ENCODE peak calls at places on chromosomes 12 and 14, in four cellular contexts. B is K562, Y is HepG2, H is WTC11. P is an unnamed sample.

GRCh38 chr14:40889126-40889525 is 717.5 kb upstream of the LRFN5 start:
- DNase-seq in B (no peak), H (no peak), Y (no peak), P (no peak)

GRCh38 chr12:26298785-26299621 is 103.6 kb downstream of the SSPN start:
- DNase-seq in B (peak), Y (no peak), H (no peak), P (peak)

GRCh38 chr12:65170245-65170881 is 980 bp downstream of the LEMD3 start:
- DNase-seq in B (peak), H (peak), Y (peak), P (peak)

GRCh38 chr14:105100931-105101330 is 35.7 kb upstream of the GPR132 start:
- DNase-seq in H (no peak), Y (no peak), B (no peak), P (no peak)

GRCh38 chr12:80264386-80264785 is 165.0 kb downstream of the OTOGL start:
- DNase-seq in Y (no peak), H (no peak), B (no peak), P (no peak)

GRCh38 chr12:127422935-127423585 is 843.9 kb upstream of the TMEM132C start:
- DNase-seq in Y (no peak), B (no peak), H (no peak), P (no peak)

GRCh38 chr12:66453111-66453510 is 150.8 kb downstream of the HELB start:
- DNase-seq in Y (no peak), B (no peak), H (no peak), P (no peak)

GRCh38 chr12:2271961-2272360 is 219.2 kb downstream of the CACNA1C start:
- DNase-seq in B (no peak), Y (no peak), H (no peak), P (no peak)

GRCh38 chr12:119296535-119296934 is 38.0 kb upstream of the CCDC60 start:
- DNase-seq in B (no peak), Y (no peak), H (no peak), P (no peak)

GRCh38 chr14:99276482-99276881 is 4.5 kb upstream of the BCL11B start:
- DNase-seq in Y (no peak), H (no peak), B (no peak), P (no peak)

GRCh38 chr14:99382781-99383456 is 97.7 kb downstream of the SETD3 start:
- DNase-seq in B (no peak), Y (no peak), H (no peak), P (no peak)

GRCh38 chr12:106114084-106115068 is 24.4 kb downstream of the NUAK1 start:
- DNase-seq in Y (no peak), B (no peak), H (no peak), P (no peak)

GRCh38 chr14:63448841-63449240 is 94.3 kb downstream of the PPP2R5E start:
- DNase-seq in H (no peak), Y (no peak), B (no peak), P (no peak)

GRCh38 chr12:102095677-102096263 is 24.1 kb downstream of the NUP37 start:
- DNase-seq in B (peak), Y (peak), H (no peak), P (peak)

GRCh38 chr12:14651371-14651770 is 45.0 kb downstream of the GUCY2C start:
- DNase-seq in Y (no peak), B (no peak), H (no peak), P (no peak)

GRCh38 chr12:47904647-47905312 is at the start of gene VDR:
- DNase-seq in H (peak), Y (peak), B (peak), P (peak)

GRCh38 chr12:5013206-5013830 is 30.4 kb upstream of the KCNA5 start:
- DNase-seq in Y (no peak), B (no peak), H (no peak), P (no peak)

GRCh38 chr12:53695148-53696138 is 19.6 kb upstream of the ATP5MC2 start:
- DNase-seq in B (peak), H (peak), Y (no peak), P (peak)

GRCh38 chr12:96236221-96236822 is 42.1 kb downstream of the ELK3 start:
- DNase-seq in H (no peak), B (no peak), Y (no peak), P (no peak)

GRCh38 chr14:53619625-53620324 is 336.9 kb downstream of the BMP4 start:
- DNase-seq in Y (no peak), B (no peak), H (no peak), P (no peak)

GRCh38 chr14:77037886-77038511 is 9.5 kb upstream of the IRF2BPL start:
- DNase-seq in H (no peak), Y (no peak), B (no peak), P (no peak)

GRCh38 chr12:49646331-49646830 is 23.0 kb downstream of the PRPF40B start:
- DNase-seq in Y (no peak), B (no peak), H (no peak), P (no peak)

GRCh38 chr12:49647280-49647679 is 23.9 kb downstream of the PRPF40B start:
- DNase-seq in B (no peak), Y (no peak), H (no peak), P (no peak)

GRCh38 chr12:49645151-49646039 is 22.0 kb downstream of the PRPF40B start:
- DNase-seq in B (no peak), Y (no peak), H (no peak), P (no peak)

GRCh38 chr12:49647827-49648721 is 24.7 kb downstream of the PRPF40B start:
- DNase-seq in B (no peak), H (no peak), Y (no peak), P (no peak)

DNA sequence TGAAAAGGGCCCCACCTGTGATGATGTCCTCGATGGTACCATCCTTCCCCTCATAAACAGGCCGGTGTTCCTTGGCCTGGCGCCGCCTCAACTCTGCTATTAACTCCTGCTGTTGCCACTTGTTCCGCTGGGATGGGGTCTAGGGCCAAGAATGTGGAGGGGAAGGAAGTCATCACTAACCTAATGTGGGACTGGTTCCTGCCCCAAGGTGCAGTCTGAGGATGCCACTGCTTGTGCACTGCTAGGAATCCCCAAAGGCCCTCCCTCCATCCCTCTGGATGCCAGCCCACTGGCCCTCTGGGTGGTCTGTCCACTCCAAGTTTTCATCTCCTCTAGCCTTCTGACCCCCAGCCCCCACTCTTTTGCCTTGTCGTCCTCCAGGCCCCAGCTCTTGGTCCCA is 23.5 kb downstream of the PRPF40B start:
- DNase-seq in H (no peak), B (no peak), Y (no peak), P (no peak)
- TF ChIP-seq FOXJ3 in H (no peak), B (no peak), Y (no peak), P (no peak)

GRCh38 chr12:51048601-51049369 is 658 bp downstream of the LETMD1 start:
- DNase-seq in H (no peak), B (peak), Y (no peak), P (peak)
- TF ChIP-seq FOXJ3 in H (no peak), B (no peak), Y (no peak), P (no peak)

DNA sequence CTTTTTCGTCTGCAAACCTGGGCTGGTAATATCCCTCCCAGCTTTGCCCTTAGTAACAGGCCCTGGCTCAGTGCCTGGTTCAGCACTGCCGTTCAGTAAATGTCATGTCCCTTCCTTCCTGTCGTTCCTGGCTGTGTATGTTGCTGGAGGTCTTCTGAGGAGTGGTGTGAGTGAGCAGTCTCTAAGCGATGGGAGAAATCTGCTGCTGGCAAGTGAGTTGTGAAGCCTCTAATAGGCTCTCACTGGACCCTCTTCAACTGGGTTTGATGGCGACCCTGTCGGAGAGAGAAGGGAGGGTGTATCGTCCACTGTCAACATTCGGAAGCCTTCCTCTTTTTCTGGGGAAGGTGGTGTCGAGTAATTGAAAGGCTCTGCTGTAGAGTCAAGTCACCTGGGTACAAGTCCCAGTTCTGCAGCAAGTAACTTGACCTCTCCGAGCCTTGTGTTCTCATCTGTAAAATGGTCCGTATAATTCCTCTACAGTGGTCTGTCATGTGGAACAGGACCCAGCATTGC is 62.8 kb downstream of the HRK start:
- DNase-seq in H (no peak), Y (no peak), B (peak), P (peak)
- TF ChIP-seq FOXJ3 in H (no peak), Y (no peak), B (no peak), P (no peak)

DNA sequence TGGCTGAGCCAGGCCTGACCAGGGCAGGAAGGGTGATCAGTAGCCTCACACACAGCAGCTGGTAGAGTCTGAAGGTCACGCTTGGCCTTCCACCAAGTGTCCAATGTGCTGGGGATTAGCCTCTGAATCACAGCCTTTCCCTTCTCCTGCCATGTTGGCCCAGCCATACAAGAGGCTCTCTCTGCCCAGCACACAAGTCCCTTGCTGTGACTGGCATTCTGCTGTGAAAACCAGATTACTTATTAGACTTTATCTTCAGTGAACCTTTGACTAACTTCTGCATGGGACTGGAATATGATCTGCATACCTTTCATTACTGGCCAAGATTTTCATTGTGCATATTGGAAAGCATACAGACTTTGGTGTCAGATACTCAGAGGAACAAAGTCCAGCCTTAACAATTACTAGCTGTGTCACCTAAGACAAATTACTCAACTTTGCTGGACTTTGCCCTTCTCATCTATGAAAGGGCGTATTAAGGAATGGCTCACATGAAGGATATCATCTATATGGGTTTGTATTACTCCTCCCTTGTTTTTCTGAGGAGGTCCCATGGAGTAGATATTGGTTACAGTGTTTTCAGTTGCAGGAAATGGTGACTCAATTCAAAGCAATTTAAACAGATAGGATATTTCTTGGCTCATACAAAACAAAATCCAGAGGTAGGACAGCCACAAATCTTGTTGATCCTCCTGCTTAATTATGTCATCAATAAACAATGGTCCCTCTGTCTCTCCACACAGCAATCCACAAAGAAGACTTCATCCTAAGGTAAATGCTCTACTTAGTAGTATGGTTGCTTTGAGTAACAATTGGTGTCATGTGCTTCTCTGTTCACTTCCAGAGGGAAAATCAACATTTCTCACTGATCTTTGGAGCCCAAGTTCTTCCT is 99.6 kb downstream of the DYRK2 start:
- DNase-seq in B (no peak), H (no peak), Y (peak), P (no peak)
- TF ChIP-seq FOXJ3 in B (no peak), H (no peak), Y (peak), P (no peak)

P was measured in SK-N-SH.